ENCODE peak calls at places on chromosomes 4 and X, in four cellular contexts. H, D, A and E are unnamed samples.

GRCh38 chrX:9848718-9849481 is 62.7 kb downstream of the SHROOM2 start:
- DNase-seq in H (no peak), D (no peak), A (no peak), E (no peak)

GRCh38 chr4:121726642-121727268 is 30.0 kb upstream of the ANXA5 start:
- DNase-seq in A (no peak), D (peak), H (no peak), E (no peak)

GRCh38 chr4:2526559-2526958 is 9.9 kb upstream of the FAM193A start:
- DNase-seq in H (no peak), A (no peak), D (no peak), E (no peak)

GRCh38 chr4:185040523-185040922 is 22.2 kb downstream of the HELT start:
- DNase-seq in H (no peak), D (no peak), A (no peak), E (no peak)

GRCh38 chr4:169014581-169014980 is 4.5 kb upstream of the CBR4 start:
- DNase-seq in H (no peak), D (no peak), A (no peak), E (no peak)

GRCh38 chr4:126742885-126743284 is 889.9 kb upstream of the INTU start:
- DNase-seq in A (no peak), H (no peak), D (no peak), E (no peak)

GRCh38 chrX:109830157-109830703 is 97.2 kb upstream of the ACSL4 start:
- DNase-seq in A (no peak), H (no peak), D (no peak), E (no peak)

GRCh38 chrX:34734383-34734782 is 77.3 kb upstream of the TMEM47 start:
- DNase-seq in H (no peak), A (no peak), D (peak), E (no peak)

GRCh38 chrX:39011454-39012204 is 210.4 kb downstream of the MID1IP1 start:
- DNase-seq in D (no peak), H (peak), A (no peak), E (no peak)

GRCh38 chrX:40097492-40098263 is at the start of gene BCOR:
- DNase-seq in D (peak), H (peak), A (peak), E (peak)

GRCh38 chr4:176538217-176538925 is 218.6 kb downstream of the SPCS3 start:
- DNase-seq in D (peak), A (no peak), H (no peak), E (no peak)

GRCh38 chr4:83217721-83218522 is 66.7 kb downstream of the COQ2 start:
- DNase-seq in H (no peak), A (no peak), D (no peak), E (no peak)

GRCh38 chr4:113586072-113586471 is 175.5 kb downstream of the CAMK2D start:
- DNase-seq in H (no peak), A (no peak), D (peak), E (no peak)